ENCODE peak calls at places on chromosomes 12 and 14, in seven cellular contexts. W, O, C, B, J, P and X are unnamed samples.

GRCh38 chr12:81811066-81811777 is 52.1 kb upstream of the PPFIA2 start:
- DNase-seq in J (no peak), W (peak; percentile 45), P (no peak), C (no peak), B (no peak), O (peak; percentile 18), X (peak; percentile 49)

GRCh38 chr14:36690301-36691020 is 28.8 kb downstream of the PAX9 start:
- DNase-seq in B (no peak), C (no peak), W (no peak), O (peak; percentile 26), P (no peak), J (peak; percentile 6), X (peak; percentile 52)

GRCh38 chr14:89428556-89429196 is 11.6 kb upstream of the FOXN3 start:
- DNase-seq in J (peak; percentile 22), O (no peak), C (no peak), B (no peak), P (no peak), W (peak; percentile 64), X (peak; percentile 52)

GRCh38 chr14:33704486-33704885 is 246.4 kb downstream of the EGLN3 start:
- DNase-seq in J (no peak), O (no peak), P (no peak), B (no peak), C (no peak), W (no peak), X (no peak)

GRCh38 chr14:69654109-69654508 is 42.7 kb downstream of the SUSD6 start:
- DNase-seq in P (no peak), O (no peak), J (no peak), C (no peak), B (no peak), W (no peak), X (no peak)

GRCh38 chr14:105067140-105067968 is 2.1 kb upstream of the GPR132 start:
- DNase-seq in C (no peak), B (peak; percentile 16), P (no peak), W (no peak), O (peak; percentile 25), J (peak; percentile 61), X (no peak)

GRCh38 chr12:13000935-13001724 is 1.1 kb upstream of the HEBP1 start:
- DNase-seq in C (no peak), B (peak; percentile 30), P (peak; percentile 61), O (peak; percentile 68), W (peak; percentile 75), J (peak; percentile 32), X (peak; percentile 74)

GRCh38 chr12:111692575-111693210 is 6.8 kb downstream of the ACAD10 start:
- DNase-seq in C (no peak), B (no peak), O (peak; percentile 17), W (peak; percentile 63), J (peak; percentile 15), P (no peak), X (peak; percentile 62)

GRCh38 chr14:23828001-23828400 is 125.6 kb upstream of the DHRS4 start:
- DNase-seq in W (no peak), J (no peak), P (no peak), B (no peak), C (no peak), O (peak; percentile 3), X (no peak)

GRCh38 chr12:43453761-43454160 is 98.2 kb downstream of the ADAMTS20 start:
- DNase-seq in C (no peak), O (no peak), J (no peak), W (no peak), B (no peak), P (no peak), X (no peak)

GRCh38 chr14:34867199-34867598 is 8.0 kb downstream of the BAZ1A start:
- DNase-seq in C (no peak), P (no peak), J (no peak), B (no peak), O (no peak), W (no peak), X (no peak)

GRCh38 chr14:34227834-34228662 is 234.0 kb downstream of the SPTSSA start:
- DNase-seq in O (peak; percentile 63), P (peak; percentile 57), J (peak; percentile 44), C (peak; percentile 41), W (peak; percentile 69), B (peak; percentile 71), X (peak; percentile 78)

GRCh38 chr14:65373671-65374039 is 38.9 kb upstream of the FUT8 start:
- DNase-seq in J (no peak), W (no peak), B (no peak), O (no peak), P (no peak), C (no peak), X (no peak)

GRCh38 chr12:67795235-67795634 is 146.7 kb downstream of the DYRK2 start:
- DNase-seq in P (no peak), O (no peak), B (no peak), J (peak; percentile 35), W (no peak), C (no peak), X (no peak)

GRCh38 chr12:109910969-109911348 is 10.9 kb downstream of the TCHP start:
- DNase-seq in O (peak; percentile 28), C (peak; percentile 60), B (no peak), J (peak; percentile 20), P (no peak), W (peak; percentile 96), X (peak; percentile 90)

GRCh38 chr12:132602578-132603239 is 7.7 kb downstream of the LRCOL1 start:
- DNase-seq in C (no peak), P (no peak), J (no peak), O (no peak), W (no peak), B (no peak), X (no peak)

GRCh38 chr12:132601171-132601883 is 9.1 kb downstream of the LRCOL1 start:
- DNase-seq in B (peak; percentile 34), J (no peak), P (no peak), O (no peak), W (no peak), C (no peak), X (no peak)

GRCh38 chr12:132597333-132598283 is 12.8 kb downstream of the LRCOL1 start:
- DNase-seq in J (peak; percentile 23), C (no peak), O (peak; percentile 68), P (peak; percentile 50), B (no peak), W (no peak), X (peak; percentile 74)

GRCh38 chr12:132603240-132604107 is 6.9 kb downstream of the LRCOL1 start:
- DNase-seq in O (no peak), P (no peak), B (no peak), C (no peak), J (no peak), W (peak; percentile 38), X (no peak)

GRCh38 chr12:132600048-132601032 is 10.0 kb downstream of the LRCOL1 start:
- DNase-seq in W (peak; percentile 87), J (peak; percentile 61), C (no peak), P (no peak), B (peak; percentile 69), O (peak; percentile 80), X (peak; percentile 73)
- H3K23ac ChIP-seq in W (no peak overlapping the region), J (peak overlapping the region; percentile 51), C (no peak overlapping the region), P (peak overlapping the region; percentile 85), B (no peak overlapping the region), O (no peak overlapping the region), X (no peak overlapping the region)

GRCh38 chr12:55780695-55781094 is 36.8 kb downstream of the SARNP start:
- DNase-seq in J (peak; percentile 57), W (no peak), P (no peak), B (peak; percentile 2), C (no peak), O (peak; percentile 19), X (no peak)
- H3K23ac ChIP-seq in J (no peak overlapping the region), W (no peak overlapping the region), P (no peak overlapping the region), B (no peak overlapping the region), C (no peak overlapping the region), O (no peak overlapping the region), X (no peak overlapping the region)

DNA sequence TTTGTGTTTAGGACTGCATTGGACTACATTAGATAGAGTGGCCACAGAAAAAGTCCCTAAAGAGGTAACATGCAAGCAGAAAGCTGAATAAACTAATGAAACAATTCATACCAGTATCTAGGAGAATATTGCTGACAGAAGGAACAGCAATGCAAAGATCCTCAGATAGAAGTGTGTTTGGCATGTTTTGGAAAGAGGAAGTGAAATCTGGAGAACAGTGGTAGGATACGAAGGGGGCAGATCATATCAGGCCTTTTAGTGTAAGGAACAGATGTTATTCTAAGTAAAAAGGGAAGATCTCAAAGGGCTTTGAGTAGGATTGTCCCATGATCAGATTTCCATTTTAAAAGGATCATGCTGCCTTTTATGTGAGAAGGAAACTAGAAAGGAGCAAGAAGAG is 342.9 kb downstream of the PAWR start:
- DNase-seq in W (no peak), O (no peak), C (no peak), P (no peak), J (no peak), B (no peak), X (no peak)
- H3K23ac ChIP-seq in W (no peak overlapping the region), O (no peak overlapping the region), C (no peak overlapping the region), P (no peak overlapping the region), J (no peak overlapping the region), B (no peak overlapping the region), X (no peak overlapping the region)

DNA sequence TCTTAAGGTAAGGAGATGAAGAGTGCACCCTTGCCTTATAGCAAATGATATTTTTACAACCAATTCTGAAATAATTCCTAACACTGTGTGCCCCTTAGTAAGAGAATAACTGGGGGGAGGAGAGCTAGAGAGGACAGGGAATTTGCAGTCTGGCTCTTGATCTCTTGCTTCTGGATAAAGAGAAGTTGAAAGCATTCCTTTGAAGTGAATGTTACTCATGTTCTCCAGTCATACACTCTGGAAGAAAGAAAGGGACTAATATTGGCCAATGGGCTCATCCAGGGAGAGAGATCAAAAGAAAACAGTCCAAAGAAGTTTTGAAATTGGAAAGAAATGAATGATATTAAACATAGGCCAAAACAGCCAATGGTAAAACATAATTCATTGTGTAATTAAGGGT is 25.3 kb downstream of the C12orf75 start:
- DNase-seq in O (peak; percentile 41), W (no peak), B (no peak), J (peak; percentile 72), C (no peak), P (no peak), X (no peak)
- H3K23ac ChIP-seq in O (no peak overlapping the region), W (no peak overlapping the region), B (no peak overlapping the region), J (peak overlapping the region; percentile 64), C (no peak overlapping the region), P (no peak overlapping the region), X (no peak overlapping the region)

GRCh38 chr12:51025182-51025747 is 919 bp downstream of the SLC11A2 start:
- DNase-seq in O (no peak), J (no peak), B (no peak), P (no peak), W (no peak), C (no peak), X (no peak)
- H3K23ac ChIP-seq in O (no peak overlapping the region), J (peak overlapping the region; percentile 85), B (no peak overlapping the region), P (no peak overlapping the region), W (no peak overlapping the region), C (no peak overlapping the region), X (no peak overlapping the region)

GRCh38 chr12:86666311-86666710 is 410.1 kb upstream of the MGAT4C start:
- DNase-seq in W (no peak), J (no peak), O (no peak), B (no peak), C (no peak), P (no peak), X (no peak)
- H3K23ac ChIP-seq in W (no peak overlapping the region), J (no peak overlapping the region), O (no peak overlapping the region), B (no peak overlapping the region), C (no peak overlapping the region), P (no peak overlapping the region), X (no peak overlapping the region)